ENCODE peak calls at places on chromosomes 11 and 22, in five cellular contexts. W, Y, M, U and Z are unnamed samples.

GRCh38 chr22:37996079-37996478 is 11.7 kb upstream of the SOX10 start:
- DNase-seq in W (no peak), Y (no peak), M (no peak), U (no peak), Z (no peak)

GRCh38 chr11:2687782-2688191 is 12.0 kb downstream of the KCNQ1OT1 start:
- DNase-seq in W (no peak), Y (no peak), M (no peak), U (no peak), Z (no peak)

GRCh38 chr11:73391665-73392064 is 15.5 kb downstream of the RELT start:
- DNase-seq in W (no peak), Y (no peak), M (no peak), U (no peak), Z (no peak)

GRCh38 chr11:125165111-125165663 is 636 bp downstream of the PKNOX2 start:
- DNase-seq in W (peak), Y (no peak), M (no peak), U (no peak), Z (peak)

GRCh38 chr22:39242809-39243442 is 1.9 kb downstream of the PDGFB start:
- DNase-seq in W (peak), Y (peak), M (no peak), U (no peak), Z (no peak)

GRCh38 chr11:31262761-31263160 is 106.8 kb downstream of the DCDC1 start:
- DNase-seq in W (no peak), Y (no peak), M (no peak), U (no peak), Z (no peak)

GRCh38 chr11:94767701-94768601 is at the start of gene AMOTL1:
- DNase-seq in W (peak), Y (peak), M (peak), U (peak), Z (no peak)

GRCh38 chr22:39894554-39895092 is 1.1 kb upstream of the ENTHD1 start:
- DNase-seq in W (no peak), Y (no peak), M (no peak), U (no peak), Z (no peak)

GRCh38 chr11:17021550-17021949 is 7.3 kb upstream of the PLEKHA7 start:
- DNase-seq in W (no peak), Y (no peak), M (no peak), U (no peak), Z (no peak)

GRCh38 chr11:1519028-1519736 is 32.6 kb upstream of the MOB2 start:
- DNase-seq in W (no peak), Y (no peak), M (no peak), U (no peak), Z (no peak)

GRCh38 chr11:35798423-35798822 is 135.8 kb downstream of the TRIM44 start:
- DNase-seq in W (no peak), Y (no peak), M (no peak), U (no peak), Z (no peak)

GRCh38 chr11:17439316-17439782 is 37.3 kb downstream of the ABCC8 start:
- DNase-seq in W (peak), Y (no peak), M (no peak), U (no peak), Z (no peak)

GRCh38 chr22:37972527-37972926 is 11.8 kb downstream of the SOX10 start:
- DNase-seq in W (no peak), Y (no peak), M (no peak), U (no peak), Z (no peak)

GRCh38 chr11:66062408-66062807 is 7.7 kb upstream of the PACS1 start:
- DNase-seq in W (no peak), Y (no peak), M (no peak), U (no peak), Z (no peak)

GRCh38 chr11:12537778-12538401 is 136.3 kb upstream of the TEAD1 start:
- DNase-seq in W (no peak), Y (no peak), M (no peak), U (no peak), Z (no peak)

GRCh38 chr22:50415426-50415825 is 59.4 kb downstream of the SBF1 start:
- DNase-seq in W (peak), Y (no peak), M (no peak), U (no peak), Z (no peak)

GRCh38 chr11:74672332-74672955 is 58.8 kb downstream of the CHRDL2 start:
- DNase-seq in W (no peak), Y (peak), M (no peak), U (no peak), Z (no peak)

GRCh38 chr11:121844016-121844415 is 272.0 kb downstream of the BLID start:
- DNase-seq in W (no peak), Y (no peak), M (no peak), U (no peak), Z (no peak)

GRCh38 chr11:112289588-112290461 is 29.2 kb upstream of the PLET1 start:
- DNase-seq in W (peak), Y (peak), M (peak), U (peak), Z (peak)

GRCh38 chr11:13168281-13168680 is 109.3 kb upstream of the BMAL1 start:
- DNase-seq in W (peak), Y (no peak), M (no peak), U (no peak), Z (no peak)

GRCh38 chr22:44668190-44668885 is 33.7 kb upstream of the PRR5 start:
- DNase-seq in W (peak), Y (no peak), M (no peak), U (peak), Z (no peak)

GRCh38 chr22:44597616-44598015 is 99.6 kb upstream of the RTL6 start:
- DNase-seq in W (peak), Y (no peak), M (no peak), U (no peak), Z (no peak)

GRCh38 chr11:118263694-118264567 is at the start of gene MPZL2:
- DNase-seq in W (peak), Y (peak), M (no peak), U (peak), Z (no peak)

GRCh38 chr11:72483412-72484186 is 49.3 kb upstream of the CLPB start:
- DNase-seq in W (peak), Y (peak), M (no peak), U (no peak), Z (no peak)

GRCh38 chr22:35637254-35637653 is 11.0 kb upstream of the APOL6 start:
- DNase-seq in W (no peak), Y (no peak), M (no peak), U (no peak), Z (no peak)

GRCh38 chr11:746289-747175 is 732 bp upstream of the TALDO1 start:
- DNase-seq in W (no peak), Y (peak), M (no peak), U (no peak), Z (no peak)

GRCh38 chr11:88105952-88106351 is 69.3 kb downstream of the RAB38 start:
- DNase-seq in W (no peak), Y (no peak), M (no peak), U (no peak), Z (no peak)